ENCODE peak calls at places on chromosomes 3 and 15, in four cellular contexts. U is stimulated activated naive CD4-positive, alpha-beta T cell; T is posterior cingulate gyrus; D is NCI-H526 treated with DMSO at 0.1 percent for 48 hours. S is an unnamed sample.

GRCh38 chr3:36813320-36813719 is 49.0 kb upstream of the DCLK3 start:
- DNase-seq in U (no peak), T (no peak), D (no peak), S (no peak)

GRCh38 chr15:50251638-50252182 is 13.8 kb downstream of the HDC start:
- DNase-seq in U (no peak), T (no peak), D (no peak), S (no peak)

GRCh38 chr15:67943961-67944674 is 104.3 kb upstream of the RNU6-1 start:
- DNase-seq in U (no peak), T (no peak), D (no peak), S (no peak)

GRCh38 chr15:99454941-99455795 is 110.6 kb upstream of the MEF2A start:
- DNase-seq in U (no peak), T (no peak), D (no peak), S (no peak)

GRCh38 chr15:91857772-91858171 is 4.3 kb downstream of the SLCO3A1 start:
- DNase-seq in U (peak), T (no peak), D (no peak), S (peak)

GRCh38 chr15:70870066-70870465 is 16.1 kb upstream of the LARP6 start:
- DNase-seq in U (no peak), T (no peak), D (no peak), S (no peak)

GRCh38 chr3:156303316-156303715 is 182.9 kb downstream of the KCNAB1 start:
- DNase-seq in U (no peak), T (no peak), D (no peak), S (no peak)

GRCh38 chr15:40843885-40844542 is at the start of gene SPINT1:
- DNase-seq in U (peak), T (no peak), D (peak), S (peak)

GRCh38 chr15:75191235-75191634 is 10.4 kb upstream of the C15orf39 start:
- DNase-seq in U (no peak), T (no peak), D (no peak), S (no peak)

GRCh38 chr3:171348121-171348520 is 112.1 kb downstream of the TNIK start:
- DNase-seq in U (no peak), T (no peak), D (no peak), S (no peak)

GRCh38 chr3:180855364-180855763 is 57.1 kb upstream of the FXR1 start:
- DNase-seq in U (no peak), T (no peak), D (peak), S (no peak)

GRCh38 chr3:98824256-98824655 is 61.1 kb downstream of the ST3GAL6 start:
- DNase-seq in U (no peak), T (no peak), D (no peak), S (no peak)

GRCh38 chr15:89450076-89451006 is 46.0 kb downstream of the RHCG start:
- DNase-seq in U (no peak), T (no peak), D (no peak), S (no peak)

GRCh38 chr3:71581451-71581980 is 2.0 kb downstream of the FOXP1 start:
- DNase-seq in U (no peak), T (peak), D (no peak), S (peak)

GRCh38 chr15:100633763-100634075 is 31.3 kb downstream of the ASB7 start:
- DNase-seq in U (no peak), T (no peak), D (no peak), S (no peak)

GRCh38 chr3:49253512-49253911 is 23.5 kb downstream of the C3orf62 start:
- DNase-seq in U (no peak), T (no peak), D (no peak), S (no peak)

GRCh38 chr3:149919509-149919908 is 51.2 kb downstream of the PFN2 start:
- DNase-seq in U (no peak), T (no peak), D (no peak), S (no peak)

GRCh38 chr3:122409392-122409791 is 6.5 kb downstream of the WDR5B start:
- DNase-seq in U (no peak), T (no peak), D (no peak), S (no peak)

GRCh38 chr3:127697531-127698240 is 24.9 kb downstream of the ABTB1 start:
- DNase-seq in U (no peak), T (peak), D (peak), S (peak)

GRCh38 chr3:119333773-119334492 is 39.8 kb downstream of the ARHGAP31 start:
- DNase-seq in U (no peak), T (no peak), D (no peak), S (no peak)

GRCh38 chr3:45781271-45781670 is 15.1 kb downstream of the SLC6A20 start:
- DNase-seq in U (no peak), T (no peak), D (no peak), S (no peak)

GRCh38 chr3:72892870-72893269 is 5.0 kb downstream of the GXYLT2 start:
- DNase-seq in U (no peak), T (no peak), D (no peak), S (no peak)

GRCh38 chr3:83842511-83842910 is 1116.3 kb upstream of the CADM2 start:
- DNase-seq in U (no peak), T (no peak), D (no peak), S (no peak)

GRCh38 chr3:141280086-141280485 is 48.5 kb downstream of the PXYLP1 start:
- DNase-seq in U (no peak), T (no peak), D (no peak), S (no peak)

GRCh38 chr3:149784064-149784704 is 8.2 kb downstream of the ANKUB1 start:
- DNase-seq in U (no peak), T (no peak), D (no peak), S (no peak)